ENCODE peak calls at places on chromosomes 11 and 22, in five cellular contexts. Z is tibial artery, F is heart left ventricle, S is ovary, V is suprapubic skin. X is an unnamed sample. For H3K36me3, the result is how much of the 10 kb centered on the place peaks cover.

GRCh38 chr11:12674936-12675696 is 895 bp downstream of the TEAD1 start:
- DNase-seq in V (peak), Z (peak), F (peak), S (peak), X (no peak)

GRCh38 chr11:115939726-115940421 is 435.7 kb upstream of the CADM1 start:
- DNase-seq in V (no peak), Z (no peak), S (no peak), F (no peak), X (no peak)

GRCh38 chr22:31327786-31328544 is 18.2 kb downstream of the PATZ1 start:
- DNase-seq in Z (no peak), F (no peak), V (no peak), S (no peak), X (no peak)

GRCh38 chr11:76233936-76234703 is 27.8 kb upstream of the WNT11 start:
- DNase-seq in F (peak), V (peak), S (peak), Z (peak), X (no peak)

GRCh38 chr11:94563176-94563847 is 3.9 kb upstream of the PIWIL4 start:
- DNase-seq in Z (no peak), F (no peak), S (no peak), V (no peak), X (no peak)

GRCh38 chr11:133656100-133656635 is 123.9 kb upstream of the OPCML start:
- DNase-seq in V (no peak), F (no peak), S (no peak), Z (no peak), X (no peak)

GRCh38 chr11:110711776-110712642 is at the start of gene ARHGAP20:
- DNase-seq in Z (peak), V (peak), S (peak), F (peak), X (no peak)

GRCh38 chr22:11629661-11630385 is 3898.2 kb upstream of the OR11H1 start:
- DNase-seq in S (no peak), F (no peak), V (peak), Z (no peak), X (no peak)

GRCh38 chr11:16335236-16335962 is 20.9 kb downstream of the SOX6 start:
- DNase-seq in S (no peak), V (no peak), Z (no peak), F (no peak), X (no peak)

GRCh38 chr22:30266445-30267381 is at the start of gene OSM:
- DNase-seq in V (peak), S (no peak), Z (peak), F (peak), X (peak)

GRCh38 chr22:24990344-24990905 is 37.9 kb downstream of the KIAA1671 start:
- DNase-seq in F (no peak), S (no peak), Z (no peak), V (no peak), X (no peak)
- H3K27ac ChIP-seq in F (peak), S (peak), Z (peak), V (peak), X (no peak)

DNA sequence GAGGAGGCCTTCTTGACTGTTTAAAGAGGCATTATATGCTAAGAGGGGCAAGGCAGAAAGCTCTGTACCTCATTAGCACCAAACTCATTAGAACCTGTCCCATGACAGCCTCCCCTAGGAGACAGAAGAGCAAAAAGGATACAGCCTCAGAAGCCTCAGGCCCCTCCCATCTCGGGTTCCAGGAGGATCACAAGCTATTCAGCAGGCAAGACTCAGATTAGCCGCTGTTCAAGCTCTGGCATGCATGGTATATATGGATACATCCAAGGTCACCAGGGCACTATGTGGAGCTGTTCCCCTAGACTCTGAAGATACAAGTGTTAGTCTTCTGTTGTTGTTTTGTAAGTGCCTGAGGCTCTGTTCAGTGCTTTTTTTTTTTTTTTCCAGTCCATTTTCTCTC is 32.1 kb downstream of the ATXN10 start:
- DNase-seq in V (no peak), Z (no peak), S (no peak), F (no peak), X (no peak)
- H3K36me3 ChIP-seq in V (under half), Z (under half), S (under half), F (under half), X (under half)

DNA sequence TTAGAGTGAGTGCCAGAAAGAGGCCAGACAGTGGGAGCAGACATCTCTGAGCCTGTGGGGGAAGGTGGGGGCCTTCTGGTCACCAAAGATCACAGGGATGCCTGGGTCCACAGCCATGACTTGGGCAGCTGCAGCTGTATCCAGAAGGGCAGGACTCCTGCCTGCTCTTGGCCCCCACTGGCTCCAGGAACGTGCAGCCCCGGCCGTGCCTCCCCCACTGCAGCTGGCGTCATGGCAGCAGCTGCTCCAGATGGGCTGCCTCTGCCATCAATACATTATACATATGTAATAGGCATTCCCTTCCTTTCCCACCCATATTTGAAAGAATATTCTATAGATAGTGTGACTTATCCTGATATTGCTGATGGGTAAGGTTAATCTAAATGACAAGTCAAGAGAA is 195.5 kb upstream of the SNX19 start:
- DNase-seq in V (no peak), Z (no peak), S (no peak), F (no peak), X (no peak)
- H3K27ac ChIP-seq in V (no peak), Z (no peak), S (no peak), F (no peak), X (no peak)

DNA sequence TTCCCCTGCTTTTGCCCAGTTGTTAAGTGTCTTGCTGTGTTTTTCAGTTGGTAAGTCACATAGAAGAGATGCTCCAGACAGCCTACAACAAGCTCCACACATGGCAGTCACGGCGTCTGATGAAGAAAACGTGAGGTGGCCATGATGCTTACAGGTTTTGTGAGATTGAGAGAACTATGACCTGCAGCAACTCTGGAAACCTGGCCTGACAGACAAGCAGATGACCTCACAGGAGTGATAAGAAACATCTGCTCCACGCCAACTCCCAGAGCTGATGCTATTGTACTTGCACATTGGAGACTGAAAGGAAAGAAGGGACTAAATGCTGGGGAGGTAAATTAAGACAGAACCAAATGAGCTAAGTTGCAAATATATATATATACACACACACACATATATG is 28.6 kb upstream of the LDHA start:
- DNase-seq in Z (no peak), S (no peak), V (no peak), F (no peak), X (no peak)
- H3K36me3 ChIP-seq in Z (half or more), S (under half), V (half or more), F (half or more), X (half or more)

DNA sequence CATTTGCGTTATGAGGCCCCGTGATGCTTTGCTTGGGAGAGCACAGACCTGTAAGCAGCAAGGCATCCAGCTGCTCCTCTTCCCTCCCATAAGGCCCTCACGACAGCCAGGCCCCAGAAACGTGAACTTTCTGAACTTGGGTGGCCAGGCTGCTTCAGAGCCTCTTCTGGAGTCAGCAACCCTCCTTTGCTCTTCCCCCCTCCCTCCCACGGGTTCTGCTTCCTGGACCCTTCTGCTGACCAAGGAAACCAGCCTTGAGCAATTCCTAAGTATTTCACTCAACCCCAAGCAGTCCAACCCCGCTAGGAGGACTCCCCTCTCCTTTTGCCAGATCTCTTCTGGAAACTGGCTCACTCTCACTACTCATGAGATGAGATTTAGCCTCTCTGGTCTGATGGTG is 86.1 kb downstream of the UBASH3B start:
- DNase-seq in V (no peak), F (peak), S (no peak), Z (peak), X (no peak)
- H3K27ac ChIP-seq in V (no peak), F (no peak), S (no peak), Z (no peak), X (no peak)

GRCh38 chr11:125442946-125443345 is 53.1 kb downstream of the FEZ1 start:
- DNase-seq in V (peak), S (no peak), F (no peak), Z (peak), X (no peak)
- H3K36me3 ChIP-seq in V (under half), S (under half), F (under half), Z (under half), X (under half)

X was measured in CD4-positive, CD25-positive, alpha-beta regulatory T cell.